ENCODE peak calls at places on chromosomes 16 and 17, in ten cellular contexts. N, Y, Z, J, F, K, V, C, R and W are unnamed samples.

GRCh38 chr17:72361892-72362291 is 241.1 kb downstream of the SOX9 start:
- DNase-seq in R (no peak), F (no peak), C (no peak), Z (no peak), K (no peak), J (no peak), Y (no peak), N (no peak), V (no peak), W (no peak)

GRCh38 chr16:89586853-89587252 is 11.3 kb downstream of the CPNE7 start:
- DNase-seq in J (no peak), K (no peak), Y (peak; percentile 27), V (peak; percentile 89), N (no peak), R (no peak), Z (no peak), C (no peak), F (no peak), W (no peak)

GRCh38 chr16:6335072-6335471 is 997.6 kb upstream of the RBFOX1 start:
- DNase-seq in R (peak; percentile 43), Y (peak; percentile 1), J (no peak), V (peak; percentile 57), N (no peak), F (no peak), C (no peak), K (no peak), Z (no peak), W (no peak)

GRCh38 chr16:3681206-3681605 is 26.7 kb downstream of the DNASE1 start:
- DNase-seq in Y (no peak), R (no peak), N (no peak), K (no peak), F (no peak), J (no peak), V (no peak), C (no peak), Z (peak; percentile 34), W (no peak)

GRCh38 chr16:87864331-87864989 is 4.8 kb downstream of the SLC7A5 start:
- DNase-seq in J (no peak), C (no peak), R (no peak), Y (no peak), F (no peak), V (no peak), Z (no peak), N (no peak), K (no peak), W (no peak)

GRCh38 chr16:86287641-86288201 is 222.6 kb upstream of the FOXF1 start:
- DNase-seq in Z (no peak), K (no peak), N (no peak), C (no peak), F (no peak), R (peak; percentile 15), Y (no peak), V (no peak), J (no peak), W (no peak)

GRCh38 chr17:74288785-74289184 is 14.8 kb downstream of the DNAI2 start:
- DNase-seq in F (no peak), Z (no peak), J (no peak), R (no peak), Y (no peak), C (no peak), N (no peak), V (no peak), K (no peak), W (no peak)

GRCh38 chr16:48537275-48537674 is 72.7 kb downstream of the N4BP1 start:
- DNase-seq in Z (no peak), K (no peak), J (no peak), C (no peak), F (no peak), R (no peak), Y (no peak), V (no peak), N (no peak), W (no peak)

GRCh38 chr16:50193594-50193993 is 40.5 kb downstream of the TENT4B start:
- DNase-seq in Y (no peak), V (no peak), K (no peak), R (no peak), J (no peak), Z (no peak), N (no peak), F (no peak), C (no peak), W (no peak)

GRCh38 chr16:88306411-88306810 is 76.3 kb upstream of the ZNF469 start:
- DNase-seq in Z (no peak), K (peak; percentile 38), C (no peak), F (no peak), V (no peak), R (no peak), Y (no peak), N (no peak), J (no peak), W (no peak)

GRCh38 chr16:3158498-3159314 is 23.9 kb downstream of the ZNF213 start:
- DNase-seq in C (peak; percentile 97), N (peak; percentile 94), Z (peak; percentile 85), K (peak; percentile 92), F (peak; percentile 95), R (peak; percentile 83), J (peak; percentile 92), Y (peak; percentile 91), V (peak; percentile 96), W (peak; percentile 92)

GRCh38 chr17:63382826-63383225 is 63.3 kb downstream of the CYB561 start:
- DNase-seq in J (no peak), K (no peak), Z (no peak), F (no peak), R (no peak), V (no peak), N (no peak), C (no peak), Y (peak; percentile 57), W (no peak)

GRCh38 chr17:45936610-45937009 is 42.3 kb downstream of the MAPT start:
- DNase-seq in R (no peak), N (no peak), J (no peak), K (no peak), C (no peak), Y (no peak), F (no peak), Z (no peak), V (no peak), W (no peak)

GRCh38 chr17:7575481-7575883 is 4.0 kb upstream of the CD68 start:
- DNase-seq in J (no peak), Z (no peak), Y (no peak), N (no peak), R (no peak), F (no peak), K (no peak), C (no peak), V (no peak), W (no peak)

GRCh38 chr16:24346734-24347133 is 90.6 kb downstream of the CACNG3 start:
- DNase-seq in Y (no peak), K (no peak), J (no peak), C (no peak), N (no peak), Z (no peak), R (peak; percentile 46), F (no peak), V (no peak), W (no peak)
- H3K4me3 ChIP-seq in Y (no peak overlapping the region), K (no peak overlapping the region), J (no peak overlapping the region), C (no peak overlapping the region), N (no peak overlapping the region), Z (no peak overlapping the region), R (no peak overlapping the region), F (no peak overlapping the region), V (no peak overlapping the region), W (no peak overlapping the region)

GRCh38 chr17:50559674-50560184 is 786 bp upstream of the CACNA1G start:
- DNase-seq in R (peak; percentile 88), F (no peak), Y (peak; percentile 77), C (no peak), K (no peak), V (peak; percentile 79), N (peak; percentile 75), J (peak; percentile 68), Z (peak; percentile 53), W (peak; percentile 89)

GRCh38 chr17:50560185-50560824 is at the start of gene CACNA1G:
- DNase-seq in Y (peak; percentile 97), F (peak; percentile 75), N (peak; percentile 88), K (peak; percentile 94), J (peak; percentile 91), R (peak; percentile 98), Z (peak; percentile 92), C (peak; percentile 88), V (peak; percentile 98), W (peak; percentile 47)

GRCh38 chr17:50562266-50563094 is 2.0 kb downstream of the CACNA1G start:
- DNase-seq in K (no peak), Y (peak; percentile 39), N (no peak), Z (no peak), F (no peak), V (no peak), R (no peak), C (no peak), J (no peak), W (no peak)

GRCh38 chr17:50561796-50562195 is 1.3 kb downstream of the CACNA1G start:
- DNase-seq in Z (no peak), C (no peak), Y (no peak), K (no peak), N (no peak), V (no peak), R (no peak), F (no peak), J (no peak), W (no peak)

GRCh38 chr17:50560931-50561750 is 626 bp downstream of the CACNA1G start:
- DNase-seq in R (peak; percentile 66), J (no peak), C (no peak), N (no peak), V (peak; percentile 29), Z (no peak), Y (peak; percentile 36), F (no peak), K (no peak), W (peak; percentile 67)
- H3K4me1 ChIP-seq in R (peaks cover 66% of the 10 kb centered on the region), J (peaks cover 22% of the 10 kb centered on the region), C (peaks cover 29% of the 10 kb centered on the region), N (no peaks in the 10 kb centered on the region), V (peaks cover 38% of the 10 kb centered on the region), Z (peaks cover 60% of the 10 kb centered on the region), Y (peaks cover 28% of the 10 kb centered on the region), F (peaks cover 33% of the 10 kb centered on the region), K (peaks cover 46% of the 10 kb centered on the region), W (peaks cover 23% of the 10 kb centered on the region)

DNA sequence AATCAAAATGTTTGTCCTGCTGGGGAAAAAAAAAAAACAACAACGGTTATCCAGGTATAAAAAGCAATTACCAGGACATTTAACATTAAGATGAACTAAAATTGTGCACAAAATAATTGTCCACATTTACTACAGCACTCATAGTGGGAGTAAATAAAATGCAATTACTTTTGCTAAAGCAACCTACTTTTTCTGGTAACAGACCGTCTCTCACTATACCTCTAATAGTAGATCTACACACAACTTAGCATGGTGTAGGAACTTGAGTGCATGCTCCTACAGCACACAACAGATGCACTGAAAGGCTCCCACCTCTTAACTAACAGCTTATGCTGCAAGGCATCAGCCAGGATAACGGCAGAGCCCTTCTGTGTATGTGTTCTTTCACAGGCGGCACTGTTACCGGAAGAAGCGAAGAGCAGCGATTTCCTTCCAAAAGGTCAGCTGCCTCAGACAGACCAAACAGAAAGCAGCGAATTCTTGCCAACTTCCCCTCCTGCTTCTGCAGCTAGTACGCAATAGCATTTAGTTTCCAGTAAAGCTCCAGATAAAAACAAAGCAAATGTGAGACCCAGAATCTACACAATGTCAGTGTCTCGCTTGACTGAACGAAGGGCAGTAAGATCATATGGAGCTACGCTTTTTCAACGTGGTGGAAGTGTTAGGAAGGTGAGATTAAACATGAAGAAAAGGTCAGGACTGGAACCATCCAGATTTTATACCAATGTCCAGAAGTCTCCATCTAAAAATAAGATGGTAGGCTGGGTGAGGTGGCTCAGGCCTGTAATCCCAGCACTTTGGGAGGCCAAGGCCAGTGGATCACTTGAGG is 27.6 kb downstream of the STAT5B start:
- DNase-seq in R (peak; percentile 47), C (peak; percentile 76), Y (peak; percentile 88), V (no peak), Z (peak; percentile 38), N (peak; percentile 90), J (peak; percentile 92), K (peak; percentile 64), F (peak; percentile 61), W (peak; percentile 47)
- H3K4me3 ChIP-seq in R (no peak overlapping the region), C (peak overlapping the region; percentile 46), Y (peak overlapping the region; percentile 72), V (no peak overlapping the region), Z (peak overlapping the region; percentile 25), N (peak overlapping the region; percentile 8), J (peak overlapping the region; percentile 41), K (peak overlapping the region; percentile 49), F (peak overlapping the region; percentile 18), W (peak overlapping the region; percentile 24)

GRCh38 chr17:48600244-48601098 is 4.3 kb downstream of the HOXB6 start:
- DNase-seq in J (no peak), K (no peak), Z (no peak), V (no peak), C (no peak), N (no peak), R (no peak), F (no peak), Y (no peak), W (no peak)
- H3K4me1 ChIP-seq in J (no peaks in the 10 kb centered on the region), K (peaks cover 16% of the 10 kb centered on the region), Z (peaks cover 36% of the 10 kb centered on the region), V (peaks cover 56% of the 10 kb centered on the region), C (peaks cover 38% of the 10 kb centered on the region), N (no peaks in the 10 kb centered on the region), R (no peaks in the 10 kb centered on the region), F (peaks cover 35% of the 10 kb centered on the region), Y (peaks cover 46% of the 10 kb centered on the region), W (peaks cover 4% of the 10 kb centered on the region)